ENCODE peak calls at places on chromosomes 5 and 9, in five cellular contexts. Z is ascending aorta, C is HT1080, X is amniotic stem cell, V is heart right ventricle. P is an unnamed sample.

GRCh38 chr5:6510132-6510531 is 61.5 kb downstream of the UBE2QL1 start:
- DNase-seq in Z (no peak), V (no peak), C (no peak), X (no peak), P (no peak)

GRCh38 chr5:156883316-156883875 is 33.3 kb downstream of the PPP1R2B start:
- DNase-seq in Z (no peak), X (no peak), C (no peak), V (no peak), P (no peak)

GRCh38 chr5:141753143-141753970 is 71.3 kb upstream of the ARAP3 start:
- DNase-seq in V (no peak), X (no peak), C (no peak), Z (no peak), P (no peak)

GRCh38 chr5:43007246-43007910 is 32.7 kb downstream of the ANXA2R start:
- DNase-seq in C (peak; percentile 15), X (peak; percentile 65), Z (peak; percentile 88), V (peak; percentile 84), P (peak; percentile 88)

GRCh38 chr5:39437469-39437868 is 12.7 kb upstream of the DAB2 start:
- DNase-seq in Z (no peak), C (peak; percentile 30), X (no peak), V (no peak), P (no peak)

GRCh38 chr9:107693620-107694326 is 204.2 kb upstream of the KLF4 start:
- DNase-seq in Z (no peak), V (no peak), C (peak; percentile 4), X (no peak), P (no peak)

GRCh38 chr5:77168187-77168883 is 42.1 kb upstream of the PDE8B start:
- DNase-seq in Z (peak; percentile 85), X (no peak), C (no peak), V (peak; percentile 64), P (peak; percentile 46)

GRCh38 chr9:134357631-134358025 is 31.4 kb downstream of the RXRA start:
- DNase-seq in Z (no peak), V (no peak), C (no peak), X (no peak), P (no peak)

GRCh38 chr9:114460513-114461225 is 44.6 kb downstream of the WHRN start:
- DNase-seq in Z (no peak), V (no peak), X (no peak), C (no peak), P (no peak)

GRCh38 chr5:148382961-148383360 is 797 bp upstream of the FBXO38 start:
- DNase-seq in X (no peak), C (no peak), Z (no peak), V (no peak), P (no peak)

GRCh38 chr9:131762356-131762932 is 22.6 kb upstream of the RAPGEF1 start:
- DNase-seq in C (peak; percentile 58), X (no peak), V (peak; percentile 53), Z (peak; percentile 79), P (peak; percentile 70)

GRCh38 chr9:22119537-22120167 is 110.5 kb upstream of the CDKN2B start:
- DNase-seq in X (no peak), V (no peak), C (no peak), Z (no peak), P (no peak)

GRCh38 chr9:94950733-94951590 is 224.5 kb downstream of the AOPEP start:
- DNase-seq in X (no peak), C (peak; percentile 60), Z (no peak), V (no peak), P (peak; percentile 34)

GRCh38 chr5:143142596-143143435 is 260.7 kb downstream of the NR3C1 start:
- DNase-seq in V (peak; percentile 79), X (no peak), Z (peak; percentile 90), C (no peak), P (peak; percentile 51)

GRCh38 chr9:115680226-115680625 is 473.4 kb upstream of the PAPPA start:
- DNase-seq in Z (no peak), C (no peak), V (no peak), X (no peak), P (no peak)

GRCh38 chr5:40594811-40595210 is 84.9 kb upstream of the PTGER4 start:
- DNase-seq in Z (no peak), C (no peak), X (no peak), V (no peak), P (no peak)

GRCh38 chr9:76894198-76894597 is 11.7 kb downstream of the PRUNE2 start:
- DNase-seq in V (no peak), C (no peak), Z (no peak), X (no peak), P (no peak)

GRCh38 chr9:133658442-133659431 is 22.6 kb downstream of the DBH start:
- DNase-seq in X (no peak), C (no peak), V (peak; percentile 21), Z (no peak), P (peak; percentile 24)

GRCh38 chr9:135221576-135221950 is 134.1 kb downstream of the OLFM1 start:
- DNase-seq in C (no peak), V (no peak), Z (no peak), X (no peak), P (no peak)

GRCh38 chr5:142283304-142283703 is 41.5 kb downstream of the SPRY4 start:
- DNase-seq in C (no peak), X (no peak), Z (no peak), V (no peak), P (no peak)

GRCh38 chr5:81242906-81243436 is 9.8 kb downstream of the CKMT2 start:
- DNase-seq in V (no peak), C (no peak), Z (no peak), X (no peak), P (no peak)

GRCh38 chr5:122126711-122127385 is 2.5 kb upstream of the ZNF474 start:
- DNase-seq in C (no peak), X (no peak), Z (no peak), V (no peak), P (no peak)

GRCh38 chr5:178940569-178941360 is at the start of gene ZNF454:
- DNase-seq in C (no peak), V (peak; percentile 95), X (peak; percentile 48), Z (peak; percentile 91), P (peak; percentile 81)

GRCh38 chr9:7342721-7343120 is 456.9 kb downstream of the DMAC1 start:
- DNase-seq in Z (no peak), X (no peak), V (no peak), C (no peak), P (no peak)

GRCh38 chr9:108815156-108815555 is 40.6 kb downstream of the ACTL7B start:
- DNase-seq in Z (no peak), C (no peak), V (no peak), X (no peak), P (no peak)

GRCh38 chr5:60377826-60378225 is 322.1 kb downstream of the DEPDC1B start:
- DNase-seq in V (no peak), C (peak; percentile 34), Z (no peak), X (no peak), P (no peak)

GRCh38 chr5:68548959-68549676 is 333.6 kb downstream of the PIK3R1 start:
- DNase-seq in X (no peak), V (no peak), C (peak; percentile 62), Z (no peak), P (peak; percentile 80)

GRCh38 chr9:6106576-6107339 is 91.3 kb upstream of the RANBP6 start:
- DNase-seq in Z (no peak), V (peak; percentile 19), X (no peak), C (peak; percentile 64), P (peak; percentile 34)

GRCh38 chr9:99867968-99868367 is 38.5 kb upstream of the STX17 start:
- DNase-seq in C (no peak), V (no peak), Z (no peak), X (no peak), P (no peak)

GRCh38 chr9:137705443-137705863 is 86.6 kb downstream of the EHMT1 start:
- DNase-seq in V (no peak), X (no peak), Z (no peak), C (no peak), P (no peak)

GRCh38 chr5:176987583-176987982 is 19.0 kb downstream of the UIMC1 start:
- DNase-seq in V (no peak), Z (no peak), C (no peak), X (no peak), P (no peak)

GRCh38 chr5:133052317-133053175 is 733 bp downstream of the HSPA4 start:
- DNase-seq in C (peak; percentile 60), X (peak; percentile 8), Z (peak; percentile 77), V (peak; percentile 41), P (peak; percentile 52)

GRCh38 chr5:52830700-52831099 is 43.0 kb downstream of the ITGA1 start:
- DNase-seq in X (no peak), V (no peak), Z (no peak), C (no peak), P (no peak)

GRCh38 chr5:76715484-76715733 is 517 bp upstream of the F2R start:
- DNase-seq in X (no peak), Z (no peak), V (no peak), C (no peak), P (no peak)

GRCh38 chr5:39191216-39191615 is 28.1 kb downstream of the FYB1 start:
- DNase-seq in Z (no peak), C (no peak), X (no peak), V (no peak), P (no peak)

GRCh38 chr9:77291714-77292113 is 114.4 kb downstream of the VPS13A start:
- DNase-seq in V (no peak), X (peak; percentile 0), C (peak; percentile 52), Z (no peak), P (peak; percentile 51)

GRCh38 chr9:90034071-90034470 is 429.3 kb downstream of the GADD45G start:
- DNase-seq in V (no peak), X (no peak), Z (no peak), C (no peak), P (no peak)

GRCh38 chr5:39598641-39599248 is 174.0 kb upstream of the DAB2 start:
- DNase-seq in Z (no peak), V (no peak), C (no peak), X (no peak), P (no peak)

P was measured in HTR-8/SVneo.